ENCODE peak calls at places on chromosomes 1 and 21, in seven cellular contexts. One of them, this sample, is unnamed.

GRCh38 chr21:32844653-32845443 is 73.3 kb upstream of the PAXBP1 start:
- DNase-seq in K562: no peak
- DNase-seq in HCT116: peak; percentile 21
- DNase-seq in IMR-90: peak; percentile 43
- DNase-seq in H1: no peak
- DNase-seq in HepG2: no peak
- DNase-seq in A549: peak; percentile 11
- DNase-seq in this sample: no peak

GRCh38 chr1:2510366-2511155 is 15.8 kb downstream of the PANK4 start:
- DNase-seq in K562: no peak
- DNase-seq in HepG2: no peak
- DNase-seq in A549: no peak
- DNase-seq in IMR-90: no peak
- DNase-seq in HCT116: no peak
- DNase-seq in H1: no peak
- DNase-seq in this sample: no peak

GRCh38 chr1:28249013-28249870 is 10.1 kb upstream of the SESN2 start:
- DNase-seq in IMR-90: peak; percentile 70
- DNase-seq in K562: peak; percentile 57
- DNase-seq in HCT116: peak; percentile 85
- DNase-seq in HepG2: no peak
- DNase-seq in A549: peak; percentile 57
- DNase-seq in H1: no peak
- DNase-seq in this sample: no peak

GRCh38 chr1:224377676-224378006 is 21.0 kb downstream of the CNIH4 start:
- DNase-seq in HepG2: peak; percentile 3
- DNase-seq in IMR-90: peak; percentile 84
- DNase-seq in H1: no peak
- DNase-seq in HCT116: no peak
- DNase-seq in A549: no peak
- DNase-seq in K562: peak; percentile 28
- DNase-seq in this sample: peak; percentile 62

GRCh38 chr1:187226396-187226795 is 397.6 kb downstream of the PLA2G4A start:
- DNase-seq in K562: no peak
- DNase-seq in H1: no peak
- DNase-seq in HCT116: no peak
- DNase-seq in HepG2: no peak
- DNase-seq in A549: no peak
- DNase-seq in IMR-90: peak; percentile 41
- DNase-seq in this sample: no peak

GRCh38 chr1:27605796-27606707 is 2.1 kb upstream of the AHDC1 start:
- DNase-seq in H1: no peak
- DNase-seq in IMR-90: peak; percentile 63
- DNase-seq in A549: peak; percentile 26
- DNase-seq in HepG2: peak; percentile 58
- DNase-seq in K562: peak; percentile 86
- DNase-seq in HCT116: peak; percentile 51
- DNase-seq in this sample: no peak

GRCh38 chr1:34500451-34500850 is 254.4 kb upstream of the GJB5 start:
- DNase-seq in IMR-90: no peak
- DNase-seq in K562: peak; percentile 12
- DNase-seq in A549: no peak
- DNase-seq in H1: no peak
- DNase-seq in HepG2: no peak
- DNase-seq in HCT116: no peak
- DNase-seq in this sample: no peak

GRCh38 chr1:53732409-53732808 is 6.6 kb downstream of the GLIS1 start:
- DNase-seq in K562: no peak
- DNase-seq in HepG2: no peak
- DNase-seq in H1: no peak
- DNase-seq in A549: no peak
- DNase-seq in HCT116: no peak
- DNase-seq in IMR-90: no peak
- DNase-seq in this sample: no peak

GRCh38 chr1:8097077-8097799 is 71.1 kb upstream of the ERRFI1 start:
- DNase-seq in A549: no peak
- DNase-seq in HepG2: peak; percentile 74
- DNase-seq in IMR-90: peak; percentile 96
- DNase-seq in HCT116: peak; percentile 98
- DNase-seq in K562: no peak
- DNase-seq in H1: no peak
- DNase-seq in this sample: peak; percentile 79

GRCh38 chr1:9699361-9699760 is 47.8 kb downstream of the PIK3CD start:
- DNase-seq in H1: no peak
- DNase-seq in HepG2: no peak
- DNase-seq in A549: no peak
- DNase-seq in IMR-90: no peak
- DNase-seq in HCT116: no peak
- DNase-seq in K562: no peak
- DNase-seq in this sample: no peak

GRCh38 chr1:220527279-220528048 is 472 bp upstream of the MARK1 start:
- DNase-seq in HepG2: no peak
- DNase-seq in K562: no peak
- DNase-seq in A549: no peak
- DNase-seq in H1: no peak
- DNase-seq in IMR-90: no peak
- DNase-seq in HCT116: no peak
- DNase-seq in this sample: no peak

GRCh38 chr1:7808253-7808844 is 24.3 kb downstream of the PER3 start:
- DNase-seq in IMR-90: peak; percentile 40
- DNase-seq in A549: no peak
- DNase-seq in H1: no peak
- DNase-seq in HepG2: peak; percentile 30
- DNase-seq in K562: peak; percentile 54
- DNase-seq in HCT116: peak; percentile 37
- DNase-seq in this sample: no peak

GRCh38 chr21:45294509-45295291 is 7.0 kb upstream of the POFUT2 start:
- DNase-seq in A549: no peak
- DNase-seq in HepG2: no peak
- DNase-seq in H1: no peak
- DNase-seq in K562: peak; percentile 31
- DNase-seq in HCT116: no peak
- DNase-seq in IMR-90: peak; percentile 100
- DNase-seq in this sample: no peak

GRCh38 chr21:41254090-41254700 is 62.4 kb upstream of the FAM3B start:
- DNase-seq in K562: no peak
- DNase-seq in HCT116: no peak
- DNase-seq in IMR-90: peak; percentile 57
- DNase-seq in HepG2: no peak
- DNase-seq in H1: no peak
- DNase-seq in A549: no peak
- DNase-seq in this sample: no peak

GRCh38 chr1:224333309-224333926 is 3.4 kb upstream of the NVL start:
- DNase-seq in H1: no peak
- DNase-seq in HepG2: peak; percentile 60
- DNase-seq in IMR-90: peak; percentile 64
- DNase-seq in HCT116: peak; percentile 57
- DNase-seq in A549: no peak
- DNase-seq in K562: peak; percentile 81
- DNase-seq in this sample: peak; percentile 56

GRCh38 chr21:39527664-39528381 is 76.1 kb downstream of the SH3BGR start:
- DNase-seq in IMR-90: no peak
- DNase-seq in HepG2: peak; percentile 67
- DNase-seq in K562: no peak
- DNase-seq in HCT116: no peak
- DNase-seq in H1: no peak
- DNase-seq in A549: no peak
- DNase-seq in this sample: no peak

GRCh38 chr1:40167317-40167716 is 6.1 kb downstream of the RLF start:
- DNase-seq in HepG2: no peak
- DNase-seq in IMR-90: no peak
- DNase-seq in HCT116: no peak
- DNase-seq in A549: no peak
- DNase-seq in H1: no peak
- DNase-seq in K562: no peak
- DNase-seq in this sample: no peak

GRCh38 chr1:53331446-53332187 is 3.7 kb upstream of the LRP8 start:
- DNase-seq in H1: no peak
- DNase-seq in A549: no peak
- DNase-seq in K562: no peak
- DNase-seq in HCT116: no peak
- DNase-seq in HepG2: no peak
- DNase-seq in IMR-90: no peak
- DNase-seq in this sample: no peak

GRCh38 chr1:101137144-101138126 is 99.4 kb upstream of the S1PR1 start:
- DNase-seq in A549: no peak
- DNase-seq in IMR-90: peak; percentile 57
- DNase-seq in H1: no peak
- DNase-seq in K562: no peak
- DNase-seq in HCT116: no peak
- DNase-seq in HepG2: peak; percentile 53
- DNase-seq in this sample: peak; percentile 39

GRCh38 chr21:15744926-15745325 is 15.1 kb downstream of the USP25 start:
- DNase-seq in A549: no peak
- DNase-seq in HCT116: no peak
- DNase-seq in H1: no peak
- DNase-seq in HepG2: no peak
- DNase-seq in IMR-90: no peak
- DNase-seq in K562: peak; percentile 69
- DNase-seq in this sample: no peak

DNA sequence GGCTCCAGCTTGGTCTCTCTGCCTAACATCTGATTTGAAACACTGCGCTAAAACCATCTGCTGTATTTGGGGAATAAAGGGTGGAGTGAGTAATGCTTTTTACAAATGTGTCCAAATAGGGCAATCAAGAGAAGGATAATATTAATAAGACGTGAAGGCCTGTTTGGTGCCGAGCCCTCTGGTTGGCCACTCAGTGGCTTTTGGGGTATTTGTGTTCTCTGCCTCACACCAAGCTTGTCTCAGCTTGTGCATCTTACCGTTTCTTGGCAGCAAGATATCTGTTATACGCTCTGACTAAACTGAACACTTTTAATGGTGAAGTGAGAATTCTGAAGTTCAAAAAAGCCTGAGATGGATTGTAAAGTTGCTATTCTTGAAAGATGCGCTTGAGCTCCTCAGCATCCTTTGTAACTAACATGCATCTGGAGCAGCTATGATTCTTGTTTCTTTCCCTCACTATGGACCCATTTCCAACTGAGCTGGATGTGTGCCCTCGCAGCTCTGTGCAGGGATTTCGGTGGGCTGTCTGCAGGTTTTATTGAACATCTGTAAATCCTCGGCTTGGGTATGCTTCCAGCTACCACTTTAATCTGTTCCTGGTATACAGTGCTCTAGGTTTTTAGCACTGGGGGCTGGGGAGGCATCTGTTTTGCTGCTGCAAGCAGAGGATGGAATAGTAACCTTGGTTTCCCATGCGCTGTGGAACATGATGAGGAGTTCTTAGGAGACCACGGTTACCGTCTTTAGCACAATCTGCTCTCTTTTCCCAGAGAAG is 269.5 kb downstream of the RWDD3 start:
- DNase-seq in IMR-90: no peak
- DNase-seq in A549: no peak
- DNase-seq in H1: no peak
- DNase-seq in HepG2: no peak
- DNase-seq in K562: no peak
- DNase-seq in HCT116: no peak
- DNase-seq in this sample: no peak
- TF ChIP-seq CEBPB in IMR-90: no peak
- TF ChIP-seq CEBPB in A549: no peak
- TF ChIP-seq CEBPB in H1: no peak
- TF ChIP-seq CEBPB in HepG2: no peak
- TF ChIP-seq CEBPB in K562: no peak
- TF ChIP-seq CEBPB in HCT116: no peak
- TF ChIP-seq CEBPB in this sample: no peak

DNA sequence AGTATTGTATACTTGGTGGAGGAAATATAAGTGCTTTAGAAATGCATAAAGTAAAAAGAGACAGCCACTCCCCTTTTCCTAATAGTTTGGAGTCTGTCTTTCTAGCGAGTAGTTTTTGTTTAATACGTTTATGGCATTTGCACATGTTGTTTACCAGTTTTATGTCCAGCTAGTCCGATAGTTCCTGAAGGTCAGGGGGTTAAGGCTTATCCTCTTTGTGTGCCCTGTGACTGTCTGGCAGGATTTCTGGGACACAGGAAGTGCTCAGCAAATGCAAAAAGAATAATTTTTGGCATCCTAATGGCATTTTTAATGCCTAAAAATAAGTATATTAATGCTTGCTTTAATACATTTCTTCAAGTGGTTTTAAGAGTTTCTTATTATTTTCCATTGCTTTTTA is 58.4 kb downstream of the DYRK1A start:
- DNase-seq in H1: no peak
- DNase-seq in A549: no peak
- DNase-seq in HCT116: no peak
- DNase-seq in HepG2: no peak
- DNase-seq in K562: no peak
- DNase-seq in IMR-90: no peak
- DNase-seq in this sample: no peak
- TF ChIP-seq CEBPB in H1: no peak
- TF ChIP-seq CEBPB in A549: no peak
- TF ChIP-seq CEBPB in HCT116: no peak
- TF ChIP-seq CEBPB in HepG2: no peak
- TF ChIP-seq CEBPB in K562: no peak
- TF ChIP-seq CEBPB in IMR-90: no peak
- TF ChIP-seq CEBPB in this sample: no peak

GRCh38 chr1:200184196-200184595 is 156.7 kb downstream of the NR5A2 start:
- DNase-seq in HCT116: peak; percentile 42
- DNase-seq in H1: no peak
- DNase-seq in K562: no peak
- DNase-seq in HepG2: no peak
- DNase-seq in A549: peak; percentile 70
- DNase-seq in IMR-90: peak; percentile 54
- DNase-seq in this sample: no peak
- TF ChIP-seq CEBPB in HCT116: peak; percentile 89
- TF ChIP-seq CEBPB in H1: no peak
- TF ChIP-seq CEBPB in K562: no peak
- TF ChIP-seq CEBPB in HepG2: no peak
- TF ChIP-seq CEBPB in A549: peak; percentile 76
- TF ChIP-seq CEBPB in IMR-90: peak; percentile 65
- TF ChIP-seq CEBPB in this sample: no peak

GRCh38 chr1:1346501-1346890 is 2.7 kb downstream of the DVL1 start:
- DNase-seq in HepG2: no peak
- DNase-seq in A549: no peak
- DNase-seq in IMR-90: no peak
- DNase-seq in H1: no peak
- DNase-seq in K562: no peak
- DNase-seq in HCT116: no peak
- DNase-seq in this sample: no peak

GRCh38 chr1:1347663-1348419 is 1.4 kb downstream of the DVL1 start:
- DNase-seq in IMR-90: peak; percentile 25
- DNase-seq in H1: no peak
- DNase-seq in K562: peak; percentile 85
- DNase-seq in HCT116: peak; percentile 54
- DNase-seq in A549: no peak
- DNase-seq in HepG2: peak; percentile 72
- DNase-seq in this sample: no peak

GRCh38 chr1:1349256-1350012 is at the start of gene DVL1:
- DNase-seq in H1: no peak
- DNase-seq in HepG2: no peak
- DNase-seq in HCT116: no peak
- DNase-seq in K562: peak; percentile 82
- DNase-seq in IMR-90: peak; percentile 58
- DNase-seq in A549: no peak
- DNase-seq in this sample: no peak

GRCh38 chr1:1347026-1347595 is 2.1 kb downstream of the DVL1 start:
- DNase-seq in HepG2: no peak
- DNase-seq in HCT116: no peak
- DNase-seq in IMR-90: no peak
- DNase-seq in A549: no peak
- DNase-seq in K562: no peak
- DNase-seq in H1: no peak
- DNase-seq in this sample: no peak

GRCh38 chr1:1348420-1349255 is 580 bp downstream of the DVL1 start:
- DNase-seq in HCT116: no peak
- DNase-seq in H1: no peak
- DNase-seq in K562: peak; percentile 63
- DNase-seq in IMR-90: peak; percentile 46
- DNase-seq in A549: no peak
- DNase-seq in HepG2: no peak
- DNase-seq in this sample: no peak
- TF ChIP-seq CEBPB in HCT116: no peak
- TF ChIP-seq CEBPB in H1: no peak
- TF ChIP-seq CEBPB in K562: no peak
- TF ChIP-seq CEBPB in IMR-90: no peak
- TF ChIP-seq CEBPB in A549: no peak
- TF ChIP-seq CEBPB in HepG2: no peak
- TF ChIP-seq CEBPB in this sample: no peak

This sample was measured in GM12878.